ENCODE peak calls at places on chromosomes 7 and 10, in nine cellular contexts. K, Y, C, D, W, L, X, A and P are unnamed samples. For H3K4me1, the result is how much of the 10 kb centered on the place peaks cover.

GRCh38 chr7:152148706-152149105 is 123.2 kb downstream of the GALNT11 start:
- DNase-seq in K (no peak), Y (no peak), C (no peak), D (no peak), W (no peak), L (no peak), X (no peak), A (no peak), P (no peak)

GRCh38 chr7:19964198-19964597 is 190.8 kb upstream of the TMEM196 start:
- DNase-seq in K (no peak), Y (no peak), C (no peak), D (no peak), W (no peak), L (no peak), X (no peak), A (no peak), P (no peak)

GRCh38 chr7:152528612-152529011 is 92.8 kb upstream of the KMT2C start:
- DNase-seq in K (no peak), Y (no peak), C (no peak), D (no peak), W (no peak), L (no peak), X (no peak), A (no peak), P (no peak)

GRCh38 chr7:81159402-81159801 is 240.6 kb upstream of the SEMA3C start:
- DNase-seq in K (peak), Y (no peak), C (no peak), D (no peak), W (peak), L (no peak), X (no peak), A (no peak), P (no peak)

GRCh38 chr7:32670105-32670504 is 174.8 kb downstream of the AVL9 start:
- DNase-seq in K (peak), Y (peak), C (no peak), D (peak), W (peak), L (no peak), X (no peak), A (peak), P (no peak)

GRCh38 chr10:71684356-71685173 is 35.0 kb downstream of the C10orf105 start:
- DNase-seq in K (no peak), Y (no peak), C (no peak), D (no peak), W (peak), L (no peak), X (no peak), A (no peak), P (no peak)

GRCh38 chr7:47584128-47584865 is 2.4 kb upstream of the TNS3 start:
- DNase-seq in K (no peak), Y (no peak), C (no peak), D (no peak), W (no peak), L (no peak), X (no peak), A (no peak), P (no peak)

GRCh38 chr7:33798671-33799325 is 106.5 kb upstream of the BMPER start:
- DNase-seq in K (no peak), Y (no peak), C (no peak), D (no peak), W (no peak), L (no peak), X (no peak), A (no peak), P (no peak)

GRCh38 chr7:69656890-69657289 is 58.6 kb downstream of the AUTS2 start:
- DNase-seq in K (no peak), Y (no peak), C (no peak), D (no peak), W (no peak), L (peak), X (no peak), A (no peak), P (peak)

GRCh38 chr7:8168336-8168735 is 93.6 kb downstream of the ICA1 start:
- DNase-seq in K (no peak), Y (no peak), C (no peak), D (no peak), W (no peak), L (no peak), X (no peak), A (no peak), P (no peak)

GRCh38 chr10:4847580-4848020 is 21.6 kb downstream of the AKR1E2 start:
- DNase-seq in K (no peak), Y (no peak), C (no peak), D (no peak), W (no peak), L (no peak), X (no peak), A (peak), P (no peak)

GRCh38 chr10:63464402-63465292 is 1.1 kb downstream of the JMJD1C start:
- DNase-seq in K (no peak), Y (no peak), C (no peak), D (no peak), W (no peak), L (no peak), X (no peak), A (no peak), P (no peak)

GRCh38 chr7:130179631-130180030 is 25.6 kb downstream of the TMEM209 start:
- DNase-seq in K (no peak), Y (no peak), C (no peak), D (no peak), W (no peak), L (no peak), X (no peak), A (no peak), P (no peak)

GRCh38 chr10:125757742-125758141 is 17.9 kb downstream of the MMP21 start:
- DNase-seq in K (no peak), Y (no peak), C (no peak), D (no peak), W (no peak), L (no peak), X (no peak), A (peak), P (no peak)

GRCh38 chr10:27792191-27792590 is 46.6 kb upstream of the MKX start:
- DNase-seq in K (no peak), Y (no peak), C (no peak), D (no peak), W (no peak), L (no peak), X (no peak), A (no peak), P (no peak)

GRCh38 chr10:69742928-69743602 is 58.6 kb upstream of the COL13A1 start:
- DNase-seq in K (no peak), Y (no peak), C (peak), D (no peak), W (peak), L (no peak), X (no peak), A (peak), P (no peak)

GRCh38 chr7:80145780-80146422 is 11.3 kb downstream of the GNAI1 start:
- DNase-seq in K (no peak), Y (no peak), C (no peak), D (no peak), W (no peak), L (no peak), X (no peak), A (peak), P (no peak)

GRCh38 chr7:17083392-17084165 is 201.8 kb upstream of the AGR3 start:
- DNase-seq in K (no peak), Y (no peak), C (no peak), D (no peak), W (no peak), L (no peak), X (no peak), A (no peak), P (no peak)

GRCh38 chr7:22435720-22436119 is 64.3 kb downstream of the STEAP1B start:
- DNase-seq in K (no peak), Y (no peak), C (no peak), D (no peak), W (no peak), L (no peak), X (no peak), A (no peak), P (no peak)

GRCh38 chr10:132497788-132498561 is 39.6 kb upstream of the INPP5A start:
- DNase-seq in K (no peak), Y (no peak), C (no peak), D (no peak), W (no peak), L (peak), X (peak), A (no peak), P (peak)

GRCh38 chr7:154888690-154889089 is 114.2 kb downstream of the PAXIP1 start:
- DNase-seq in K (no peak), Y (no peak), C (no peak), D (no peak), W (no peak), L (no peak), X (no peak), A (no peak), P (no peak)

GRCh38 chr10:68082815-68083395 is 7.8 kb upstream of the HERC4 start:
- DNase-seq in K (no peak), Y (no peak), C (peak), D (no peak), W (no peak), L (no peak), X (no peak), A (peak), P (no peak)

GRCh38 chr10:126212653-126213052 is 175.6 kb downstream of the ADAM12 start:
- DNase-seq in K (no peak), Y (no peak), C (no peak), D (no peak), W (no peak), L (no peak), X (no peak), A (no peak), P (no peak)

GRCh38 chr10:12414278-12414988 is 65.1 kb downstream of the CAMK1D start:
- DNase-seq in K (no peak), Y (no peak), C (no peak), D (no peak), W (no peak), L (no peak), X (no peak), A (no peak), P (no peak)

GRCh38 chr10:121310151-121310711 is 288.0 kb downstream of the FGFR2 start:
- DNase-seq in K (no peak), Y (no peak), C (peak), D (no peak), W (no peak), L (no peak), X (no peak), A (no peak), P (no peak)

GRCh38 chr7:98922392-98923107 is 44.2 kb downstream of the TRRAP start:
- DNase-seq in K (peak), Y (peak), C (no peak), D (no peak), W (no peak), L (no peak), X (no peak), A (no peak), P (no peak)

GRCh38 chr10:59281861-59282260 is 80.5 kb downstream of the FAM13C start:
- DNase-seq in K (no peak), Y (no peak), C (no peak), D (no peak), W (no peak), L (no peak), X (no peak), A (no peak), P (no peak)

GRCh38 chr10:36345770-36346169 is 703.7 kb upstream of the FZD8 start:
- DNase-seq in K (no peak), Y (no peak), C (no peak), D (no peak), W (no peak), L (no peak), X (no peak), A (peak), P (no peak)

GRCh38 chr7:67758551-67758950 is 761.9 kb downstream of the TYW1 start:
- DNase-seq in K (no peak), Y (no peak), C (no peak), D (no peak), W (no peak), L (no peak), X (no peak), A (no peak), P (no peak)

GRCh38 chr7:7433736-7434260 is 101.9 kb downstream of the COL28A1 start:
- DNase-seq in K (no peak), Y (no peak), C (no peak), D (no peak), W (no peak), L (no peak), X (no peak), A (no peak), P (no peak)

GRCh38 chr7:33350577-33350976 is 221.2 kb downstream of the BBS9 start:
- DNase-seq in K (no peak), Y (no peak), C (no peak), D (no peak), W (no peak), L (no peak), X (no peak), A (no peak), P (no peak)

GRCh38 chr10:48496831-48497792 is 107.8 kb downstream of the ARHGAP22 start:
- DNase-seq in K (no peak), Y (peak), C (no peak), D (no peak), W (no peak), L (no peak), X (no peak), A (peak), P (no peak)

DNA sequence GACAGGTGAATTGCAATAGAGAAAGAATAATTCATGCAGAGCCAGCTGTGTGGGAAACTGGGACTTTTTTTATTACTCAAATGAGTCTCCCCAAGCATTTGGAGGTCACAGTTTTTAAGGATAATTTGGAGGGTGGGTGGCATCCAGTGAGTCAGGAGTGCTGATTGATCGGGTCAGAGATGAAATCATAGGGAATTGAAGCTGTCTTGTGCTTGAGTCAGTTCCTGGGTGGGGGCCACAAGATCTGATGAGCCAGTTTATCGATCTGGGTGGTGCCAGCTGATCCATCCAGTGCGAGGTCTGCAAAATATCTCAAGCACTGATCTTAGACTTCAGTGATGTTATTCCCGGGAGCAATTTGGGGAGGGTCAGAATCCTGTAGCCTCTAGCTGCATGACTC is 9.9 kb upstream of the MYO1G start:
- DNase-seq in K (no peak), Y (no peak), C (no peak), D (no peak), W (no peak), L (no peak), X (no peak), A (no peak), P (no peak)
- H3K4me1 ChIP-seq in K (under half), Y (under half), C (under half), D (under half), W (under half), L (under half), X (under half), A (under half), P (under half)

GRCh38 chr7:36266683-36267082 is 113.6 kb downstream of the EEPD1 start:
- DNase-seq in K (peak), Y (no peak), C (no peak), D (no peak), W (no peak), L (no peak), X (no peak), A (no peak), P (peak)

GRCh38 chr7:36264917-36265292 is 111.9 kb downstream of the EEPD1 start:
- DNase-seq in K (no peak), Y (no peak), C (no peak), D (no peak), W (no peak), L (no peak), X (no peak), A (no peak), P (peak)

GRCh38 chr7:36266201-36266600 is 113.1 kb downstream of the EEPD1 start:
- DNase-seq in K (no peak), Y (no peak), C (no peak), D (no peak), W (no peak), L (no peak), X (no peak), A (no peak), P (no peak)

GRCh38 chr7:36264123-36264916 is 111.3 kb downstream of the EEPD1 start:
- DNase-seq in K (no peak), Y (no peak), C (no peak), D (no peak), W (no peak), L (no peak), X (no peak), A (no peak), P (peak)

GRCh38 chr7:36265720-36266119 is 112.7 kb downstream of the EEPD1 start:
- DNase-seq in K (peak), Y (peak), C (no peak), D (no peak), W (no peak), L (no peak), X (no peak), A (no peak), P (peak)
- TF ChIP-seq POLR2AphosphoS5 in K (no peak), Y (peak), C (no peak), D (no peak), W (no peak), L (no peak), X (no peak), A (no peak), P (no peak)

DNA sequence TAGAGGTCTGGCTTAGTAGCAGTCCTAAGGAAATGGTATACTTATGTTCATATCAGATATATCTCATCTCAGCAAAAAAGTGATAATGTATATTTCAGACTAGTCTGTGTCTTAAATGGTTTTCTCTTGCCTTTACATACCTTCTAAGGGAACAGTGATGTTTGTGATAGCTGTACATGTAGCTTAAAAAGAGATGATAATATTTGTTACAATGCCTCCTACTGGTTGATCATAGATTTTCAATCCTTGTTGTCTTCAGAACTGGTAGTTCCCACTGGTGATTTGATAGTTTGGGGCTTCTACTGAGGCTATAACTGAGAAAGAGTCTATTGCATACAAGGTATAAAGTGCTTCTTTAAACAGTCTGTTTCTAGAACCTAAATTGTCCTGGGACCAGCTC is 90.1 kb downstream of the BTRC start:
- DNase-seq in K (peak), Y (no peak), C (peak), D (no peak), W (no peak), L (no peak), X (no peak), A (peak), P (no peak)
- TF ChIP-seq CTCF in K (peak), Y (no peak), C (no peak), D (peak), W (peak), L (no peak), X (no peak), A (no peak), P (no peak)

GRCh38 chr10:14601872-14602725 is 172.6 kb downstream of the FAM107B start:
- DNase-seq in K (peak), Y (peak), C (no peak), D (no peak), W (peak), L (no peak), X (no peak), A (peak), P (no peak)
- H3K4me1 ChIP-seq in K (half or more), Y (under half), C (under half), D (under half), W (under half), L (under half), X (under half), A (under half), P (under half)

GRCh38 chr10:33026422-33026821 is 68.4 kb upstream of the ITGB1 start:
- DNase-seq in K (no peak), Y (no peak), C (peak), D (no peak), W (no peak), L (no peak), X (no peak), A (no peak), P (no peak)

GRCh38 chr10:33025910-33026309 is 67.9 kb upstream of the ITGB1 start:
- DNase-seq in K (no peak), Y (no peak), C (no peak), D (no peak), W (no peak), L (no peak), X (no peak), A (no peak), P (no peak)

GRCh38 chr10:33025039-33025438 is 67.0 kb upstream of the ITGB1 start:
- DNase-seq in K (no peak), Y (no peak), C (no peak), D (no peak), W (no peak), L (no peak), X (no peak), A (no peak), P (no peak)

GRCh38 chr10:33027088-33027487 is 69.1 kb upstream of the ITGB1 start:
- DNase-seq in K (no peak), Y (no peak), C (no peak), D (no peak), W (no peak), L (no peak), X (no peak), A (no peak), P (no peak)

DNA sequence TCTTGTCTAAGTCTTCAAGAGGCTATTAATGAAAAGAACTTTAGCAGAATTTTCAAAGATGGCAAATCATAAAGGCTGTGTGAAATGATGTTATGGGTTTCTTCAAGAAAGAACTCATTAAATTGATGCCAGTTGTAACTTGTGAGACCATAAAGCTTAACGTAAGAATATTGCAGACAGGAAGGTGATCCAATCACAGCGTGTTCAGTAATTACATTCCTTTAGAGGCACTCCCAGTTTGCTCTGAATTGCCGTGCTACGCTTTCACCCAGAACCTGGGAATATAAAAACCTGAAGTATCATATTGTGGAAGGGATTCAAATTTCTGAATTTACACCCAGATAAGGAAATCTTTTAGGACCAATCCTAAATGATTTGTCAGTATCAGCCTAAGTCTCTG is 64.1 kb upstream of the ITGB1 start:
- DNase-seq in K (no peak), Y (no peak), C (no peak), D (no peak), W (no peak), L (no peak), X (no peak), A (no peak), P (no peak)
- TF ChIP-seq POLR2AphosphoS5 in K (no peak), Y (no peak), C (no peak), D (no peak), W (no peak), L (no peak), X (no peak), A (no peak), P (no peak)